ENCODE peak calls at places on chromosomes 13 and 19, in seven cellular contexts. H, Z, E, C, T, Q and I are unnamed samples.

GRCh38 chr19:15836345-15836594 is 20.8 kb upstream of the OR10H1 start:
- DNase-seq in H (no peak), Z (no peak), E (peak), C (no peak), T (no peak), Q (peak), I (no peak)

GRCh38 chr19:38263696-38264485 is 482 bp upstream of the SPINT2 start:
- DNase-seq in H (no peak), Z (peak), E (no peak), C (no peak), T (no peak), Q (no peak), I (no peak)

GRCh38 chr13:100491164-100491847 is 97.3 kb downstream of the GGACT start:
- DNase-seq in H (no peak), Z (peak), E (peak), C (no peak), T (peak), Q (peak), I (no peak)

GRCh38 chr13:40161008-40161694 is 505.3 kb downstream of the FOXO1 start:
- DNase-seq in H (no peak), Z (no peak), E (no peak), C (no peak), T (no peak), Q (no peak), I (no peak)

GRCh38 chr13:41075034-41075433 is 13.7 kb downstream of the WBP4 start:
- DNase-seq in H (no peak), Z (peak), E (peak), C (no peak), T (no peak), Q (no peak), I (no peak)

GRCh38 chr19:40466219-40467006 is at the start of gene SPTBN4:
- DNase-seq in H (no peak), Z (no peak), E (peak), C (no peak), T (no peak), Q (peak), I (no peak)

GRCh38 chr13:85313761-85314503 is 485.3 kb downstream of the SLITRK6 start:
- DNase-seq in H (no peak), Z (peak), E (no peak), C (no peak), T (no peak), Q (no peak), I (no peak)

GRCh38 chr19:12792853-12793289 is 1.6 kb downstream of the JUNB start:
- DNase-seq in H (no peak), Z (no peak), E (no peak), C (no peak), T (no peak), Q (no peak), I (no peak)

GRCh38 chr13:113976711-113977684 is 3.1 kb upstream of the C13orf46 start:
- DNase-seq in H (no peak), Z (peak), E (no peak), C (no peak), T (no peak), Q (no peak), I (no peak)

GRCh38 chr13:47798906-47799305 is 202.2 kb downstream of the SUCLA2 start:
- DNase-seq in H (no peak), Z (peak), E (no peak), C (no peak), T (no peak), Q (no peak), I (no peak)

GRCh38 chr19:12364391-12365093 is 941 bp downstream of the ZNF442 start:
- DNase-seq in H (no peak), Z (peak), E (peak), C (no peak), T (peak), Q (peak), I (no peak)

GRCh38 chr13:102702965-102703720 is 8.3 kb upstream of the METTL21C start:
- DNase-seq in H (no peak), Z (no peak), E (no peak), C (no peak), T (no peak), Q (no peak), I (no peak)

GRCh38 chr13:83184819-83185218 is 697.5 kb downstream of the SLITRK1 start:
- DNase-seq in H (no peak), Z (peak), E (no peak), C (no peak), T (no peak), Q (no peak), I (no peak)

GRCh38 chr19:55579766-55580621 is 654 bp downstream of the ZNF579 start:
- DNase-seq in H (peak), Z (peak), E (no peak), C (no peak), T (no peak), Q (no peak), I (no peak)

GRCh38 chr19:39110263-39110967 is 15.2 kb upstream of the PAK4 start:
- DNase-seq in H (peak), Z (no peak), E (peak), C (no peak), T (peak), Q (no peak), I (no peak)

GRCh38 chr19:30682576-30683536 is 310.7 kb downstream of the ZNF536 start:
- DNase-seq in H (peak), Z (peak), E (peak), C (no peak), T (peak), Q (peak), I (no peak)

GRCh38 chr13:50244913-50245574 is 229.8 kb downstream of the KCNRG start:
- DNase-seq in H (no peak), Z (peak), E (no peak), C (no peak), T (no peak), Q (no peak), I (no peak)

GRCh38 chr19:33486407-33486806 is 35.2 kb downstream of the PEPD start:
- DNase-seq in H (no peak), Z (no peak), E (no peak), C (no peak), T (no peak), Q (no peak), I (no peak)

GRCh38 chr19:55423225-55423967 is 15.8 kb upstream of the UBE2S start:
- DNase-seq in H (no peak), Z (no peak), E (no peak), C (no peak), T (no peak), Q (no peak), I (no peak)

GRCh38 chr19:6811378-6811777 is 38.9 kb downstream of the VAV1 start:
- DNase-seq in H (no peak), Z (no peak), E (no peak), C (no peak), T (no peak), Q (no peak), I (no peak)

GRCh38 chr19:53157601-53158000 is 1.3 kb downstream of the ZNF347 start:
- DNase-seq in H (no peak), Z (peak), E (no peak), C (no peak), T (no peak), Q (no peak), I (no peak)

GRCh38 chr13:24353736-24354135 is 44.4 kb downstream of the C1QTNF9 start:
- DNase-seq in H (no peak), Z (no peak), E (no peak), C (no peak), T (no peak), Q (no peak), I (no peak)

GRCh38 chr13:24348385-24348784 is 39.0 kb downstream of the C1QTNF9 start:
- DNase-seq in H (no peak), Z (no peak), E (no peak), C (no peak), T (no peak), Q (no peak), I (no peak)

GRCh38 chr13:24351423-24351822 is 42.0 kb downstream of the C1QTNF9 start:
- DNase-seq in H (no peak), Z (no peak), E (no peak), C (no peak), T (no peak), Q (no peak), I (no peak)

DNA sequence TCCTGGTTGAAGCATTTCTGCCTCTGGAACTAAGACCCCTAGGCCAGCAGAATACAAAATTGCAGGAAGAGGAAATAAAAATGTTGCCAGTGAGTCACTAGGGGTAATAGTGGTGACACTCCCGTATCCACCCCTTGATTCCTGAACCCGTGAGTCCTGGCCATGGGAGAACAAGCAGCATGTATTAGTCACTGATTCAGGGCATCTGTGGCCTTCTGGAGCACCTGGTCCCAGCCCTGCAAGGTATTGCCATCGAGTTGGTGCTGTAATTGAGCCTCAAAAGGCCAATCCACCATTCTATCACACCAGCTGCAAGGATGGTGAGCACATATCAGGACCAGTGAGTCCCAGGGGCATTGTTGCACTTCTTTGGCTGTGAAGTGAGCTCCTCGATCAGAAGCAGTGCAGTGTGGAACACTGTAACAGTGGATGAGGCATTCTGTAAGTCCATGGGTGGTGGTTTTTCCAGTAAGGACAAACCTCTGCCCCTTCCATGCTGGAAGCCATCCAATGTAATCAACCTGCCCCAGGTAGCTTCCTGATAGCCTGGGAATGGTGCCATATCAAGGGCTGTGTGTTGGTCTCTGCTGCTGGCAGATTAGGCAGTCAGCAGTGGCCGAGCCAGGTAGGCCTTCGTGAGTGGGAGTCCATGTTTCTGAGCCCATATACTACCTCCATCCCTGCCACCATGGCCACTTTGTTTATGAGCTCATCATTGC is 39.6 kb downstream of the C1QTNF9 start:
- DNase-seq in H (no peak), Z (no peak), E (no peak), C (no peak), T (no peak), Q (no peak), I (no peak)
- H3K27ac ChIP-seq in H (no peak), Z (no peak), E (no peak), C (peak), T (no peak), Q (no peak), I (no peak)

DNA sequence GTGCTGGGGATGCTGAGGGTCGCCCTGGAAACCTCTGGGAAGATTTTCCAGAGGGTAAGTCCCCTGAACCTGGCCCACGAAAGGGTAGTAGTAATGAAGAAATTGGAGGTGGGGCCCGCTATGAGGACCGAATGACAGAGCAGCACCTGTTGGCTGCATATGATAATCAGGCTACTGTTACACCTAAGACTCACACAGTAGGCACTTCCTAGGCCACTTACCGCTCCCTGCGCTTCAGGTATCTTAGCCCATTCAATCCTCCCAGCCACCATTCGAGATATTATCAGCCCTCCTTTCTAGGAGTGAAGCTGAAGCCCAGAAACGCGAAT is 4.3 kb upstream of the LRFN3 start:
- DNase-seq in H (no peak), Z (no peak), E (no peak), C (no peak), T (no peak), Q (no peak), I (no peak)
- H3K4me3 ChIP-seq in H (peak), Z (no peak), E (no peak), C (no peak), T (peak), Q (no peak), I (no peak)

DNA sequence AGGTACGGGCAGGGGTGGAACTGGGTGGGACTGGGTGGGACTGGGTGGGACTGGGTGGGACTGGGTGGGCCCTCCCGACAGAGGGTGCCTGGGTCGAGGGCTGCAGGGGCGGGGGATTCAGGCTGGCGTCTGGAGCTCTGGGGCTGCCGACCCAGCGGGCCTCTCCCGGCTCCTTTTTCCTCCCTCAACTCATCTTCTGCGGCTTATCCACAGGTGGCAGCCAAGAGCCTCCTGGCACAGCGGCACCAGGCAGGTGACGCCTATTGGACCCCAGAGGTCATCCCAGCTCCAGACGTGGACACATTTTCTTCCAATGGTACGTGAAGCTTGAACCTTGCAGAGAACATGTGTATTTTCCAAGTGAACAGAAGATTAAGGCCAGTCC is 533 bp downstream of the ZNF544 start:
- DNase-seq in H (peak), Z (peak), E (no peak), C (no peak), T (no peak), Q (no peak), I (no peak)
- TF ChIP-seq CTCF in H (peak), Z (peak), E (no peak), C (no peak), T (no peak), Q (no peak), I (no peak)

DNA sequence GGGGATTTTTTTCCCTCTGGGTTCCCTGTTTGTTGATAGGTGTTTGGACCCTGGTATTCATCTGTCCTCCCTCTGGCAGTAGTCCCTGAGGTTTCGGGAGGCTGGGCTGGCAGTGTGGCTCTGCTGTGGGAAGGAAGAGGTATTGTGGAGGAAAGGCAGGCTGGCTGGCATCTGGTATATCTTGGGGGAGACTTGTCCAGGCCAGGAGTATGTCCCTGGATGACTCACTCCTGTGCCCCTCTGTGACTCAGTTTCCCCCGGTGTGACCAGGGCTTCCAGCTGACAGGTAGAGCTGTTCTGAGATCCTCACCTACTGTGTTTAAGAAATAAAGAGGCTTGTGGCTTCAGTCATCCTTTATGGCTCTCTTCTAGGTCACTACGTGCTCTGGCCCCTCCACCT is 14.2 kb upstream of the ZNF492 start:
- DNase-seq in H (no peak), Z (no peak), E (no peak), C (no peak), T (no peak), Q (no peak), I (peak)
- H3K27ac ChIP-seq in H (no peak), Z (no peak), E (peak), C (no peak), T (no peak), Q (no peak), I (no peak)

DNA sequence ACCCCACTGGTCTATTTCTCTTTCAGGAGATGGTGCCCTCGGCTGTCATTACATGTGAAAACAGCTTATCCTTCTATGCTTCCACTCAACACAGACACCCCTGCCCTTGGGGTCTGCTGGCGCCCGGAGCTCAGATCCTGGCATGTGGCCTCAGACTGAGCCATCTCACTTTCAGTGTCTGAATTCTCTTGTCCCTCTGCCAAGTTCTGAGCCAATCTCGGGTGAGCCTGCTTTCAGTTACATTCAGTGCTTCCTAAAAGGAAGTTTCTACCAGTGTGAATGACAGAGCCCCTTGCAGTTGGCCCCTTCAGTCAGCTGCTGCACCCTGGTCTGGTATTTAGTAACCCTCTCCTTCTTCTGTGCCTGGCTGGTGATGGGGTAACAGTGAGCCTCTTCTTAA is 293.6 kb downstream of the DNAJC15 start:
- DNase-seq in H (no peak), Z (peak), E (peak), C (no peak), T (no peak), Q (peak), I (no peak)
- H3K4me3 ChIP-seq in H (no peak), Z (peak), E (peak), C (no peak), T (no peak), Q (no peak), I (peak)

GRCh38 chr13:92717857-92718256 is 508.8 kb upstream of the GPC6 start:
- DNase-seq in H (no peak), Z (no peak), E (no peak), C (no peak), T (no peak), Q (no peak), I (no peak)

GRCh38 chr13:92719868-92720267 is 506.7 kb upstream of the GPC6 start:
- DNase-seq in H (no peak), Z (no peak), E (no peak), C (no peak), T (no peak), Q (no peak), I (no peak)

GRCh38 chr13:92721610-92722009 is 505.0 kb upstream of the GPC6 start:
- DNase-seq in H (no peak), Z (no peak), E (no peak), C (no peak), T (no peak), Q (no peak), I (no peak)

GRCh38 chr13:92716749-92717148 is 509.9 kb upstream of the GPC6 start:
- DNase-seq in H (no peak), Z (peak), E (peak), C (no peak), T (no peak), Q (no peak), I (no peak)
- TF ChIP-seq CTCF in H (no peak), Z (peak), E (no peak), C (no peak), T (peak), Q (no peak), I (no peak)

GRCh38 chr13:30339721-30340366 is 32.5 kb upstream of the KATNAL1 start:
- DNase-seq in H (no peak), Z (peak), E (no peak), C (no peak), T (no peak), Q (no peak), I (no peak)
- H3K27ac ChIP-seq in H (peak), Z (peak), E (peak), C (peak), T (peak), Q (peak), I (peak)

DNA sequence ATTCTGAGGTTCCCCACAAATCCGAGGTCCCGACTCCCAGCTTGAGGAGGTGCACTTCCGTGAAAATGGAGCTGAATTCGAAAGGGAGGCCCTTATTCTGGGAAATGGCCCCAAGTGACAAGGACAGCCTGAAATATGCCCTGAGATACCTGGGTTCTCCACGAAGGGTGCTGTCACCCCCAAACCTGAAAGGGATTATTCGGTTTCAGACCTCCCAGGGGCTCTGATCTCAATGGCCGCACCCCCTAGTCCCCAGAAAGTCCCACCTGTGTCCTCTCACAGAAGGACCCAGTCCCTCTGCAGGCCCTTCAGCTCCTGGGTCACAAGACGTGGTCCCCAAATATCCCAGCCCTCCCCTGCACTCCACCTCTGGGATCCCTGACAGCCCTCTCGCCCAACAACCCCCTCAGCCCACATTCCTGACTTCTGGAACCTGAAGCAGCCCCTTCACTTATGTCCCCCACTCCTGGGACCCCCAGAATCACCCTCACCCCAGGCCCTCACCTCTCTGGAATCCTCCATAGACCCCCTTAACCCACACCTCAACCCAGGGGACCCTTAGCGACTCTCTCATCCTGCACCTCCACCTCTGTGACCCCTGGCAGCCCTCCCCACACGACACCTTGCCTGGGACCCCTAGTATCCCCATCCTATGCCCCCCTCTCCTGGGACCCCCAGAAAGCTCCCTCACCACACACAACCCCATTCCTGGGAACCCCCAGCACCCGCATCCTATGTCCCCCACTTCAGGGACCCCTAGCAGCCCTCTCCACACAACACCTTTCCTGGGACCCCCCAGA is 597 bp downstream of the SYNGR4 start:
- DNase-seq in H (no peak), Z (no peak), E (no peak), C (no peak), T (no peak), Q (peak), I (no peak)
- H3K4me3 ChIP-seq in H (peak), Z (peak), E (peak), C (peak), T (peak), Q (peak), I (peak)